ENCODE peak calls at places on chromosome 2, in four cellular contexts. Q, D, E and R are unnamed samples.

GRCh38 chr2:225104971-225105370 is 62.7 kb upstream of the DOCK10 start:
- DNase-seq in Q (no peak), D (no peak), E (no peak), R (no peak)

GRCh38 chr2:47373747-47374146 is 29.2 kb upstream of the MSH2 start:
- DNase-seq in Q (peak), E (no peak), D (no peak), R (no peak)

GRCh38 chr2:19851116-19851515 is 50.7 kb downstream of the TTC32 start:
- DNase-seq in Q (no peak), E (no peak), D (no peak), R (no peak)

GRCh38 chr2:69554981-69555380 is 88.6 kb downstream of the AAK1 start:
- DNase-seq in D (peak), Q (no peak), E (peak), R (no peak)

GRCh38 chr2:181678744-181679543 is 1.4 kb downstream of the NEUROD1 start:
- DNase-seq in Q (no peak), D (no peak), E (no peak), R (no peak)

GRCh38 chr2:13106302-13106701 is 389.6 kb downstream of the TRIB2 start:
- DNase-seq in Q (no peak), E (no peak), D (peak), R (no peak)

GRCh38 chr2:188776634-188777033 is 197.5 kb upstream of the COL3A1 start:
- DNase-seq in D (no peak), Q (no peak), E (no peak), R (no peak)

GRCh38 chr2:231172020-231172419 is 26.4 kb upstream of the ARMC9 start:
- DNase-seq in E (no peak), D (no peak), Q (no peak), R (no peak)

GRCh38 chr2:230687498-230687897 is 25.1 kb upstream of the CAB39 start:
- DNase-seq in Q (no peak), D (no peak), E (no peak), R (no peak)

GRCh38 chr2:147464737-147465437 is 379.9 kb upstream of the ACVR2A start:
- DNase-seq in Q (no peak), E (no peak), D (no peak), R (no peak)

GRCh38 chr2:47048801-47049480 is 106.2 kb downstream of the STPG4 start:
- DNase-seq in D (no peak), Q (no peak), E (no peak), R (no peak)

DNA sequence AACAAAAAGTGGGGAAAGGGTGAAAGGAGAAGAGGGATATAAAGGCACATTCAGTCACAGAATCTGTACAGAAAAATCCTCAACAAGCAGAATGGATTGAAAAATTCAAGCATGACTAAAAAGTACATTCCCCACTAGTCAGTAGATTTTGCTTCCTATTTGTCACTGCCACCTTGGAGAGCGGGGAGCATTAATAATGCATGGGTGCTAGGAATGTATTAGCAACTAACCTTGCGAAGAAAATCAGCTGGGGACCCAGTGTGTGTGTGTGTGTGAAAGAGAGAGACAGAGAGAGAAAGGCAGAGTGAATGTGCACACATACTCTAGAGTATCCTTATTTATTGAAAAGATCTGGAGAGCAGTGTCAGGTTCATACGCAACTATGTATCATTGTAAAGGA is 968.7 kb upstream of the ZEB2 start:
- DNase-seq in E (no peak), Q (no peak), D (no peak), R (no peak)
- TF ChIP-seq SPI1 in E (no peak), Q (no peak), D (no peak), R (no peak)

GRCh38 chr2:60699617-60700016 is 56.5 kb upstream of the PAPOLG start:
- DNase-seq in Q (no peak), D (no peak), E (no peak), R (no peak)
- TF ChIP-seq SPI1 in Q (no peak), D (no peak), E (peak), R (no peak)

DNA sequence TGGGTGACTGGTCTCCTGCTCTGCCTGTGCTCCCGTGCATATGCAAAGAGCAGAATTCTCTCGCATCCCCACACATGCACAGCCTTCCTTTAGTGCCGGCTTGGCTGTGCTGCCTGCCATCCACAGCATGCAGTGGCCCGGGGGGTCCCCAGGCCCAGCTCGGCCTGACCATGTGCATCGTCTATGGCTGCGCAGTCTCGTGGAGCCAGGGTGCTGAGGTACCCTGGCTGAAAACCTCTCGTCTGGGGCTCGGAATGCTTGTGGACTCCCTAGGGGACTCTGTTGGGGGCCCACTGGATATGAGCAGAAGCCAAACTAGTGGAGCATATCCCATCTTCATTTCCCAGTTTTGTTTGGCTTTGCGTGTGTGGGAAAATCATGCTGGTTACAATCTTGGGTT is 70.9 kb upstream of the HS6ST1 start:
- DNase-seq in E (no peak), Q (no peak), D (no peak), R (no peak)
- TF ChIP-seq SPI1 in E (no peak), Q (no peak), D (no peak), R (no peak)

DNA sequence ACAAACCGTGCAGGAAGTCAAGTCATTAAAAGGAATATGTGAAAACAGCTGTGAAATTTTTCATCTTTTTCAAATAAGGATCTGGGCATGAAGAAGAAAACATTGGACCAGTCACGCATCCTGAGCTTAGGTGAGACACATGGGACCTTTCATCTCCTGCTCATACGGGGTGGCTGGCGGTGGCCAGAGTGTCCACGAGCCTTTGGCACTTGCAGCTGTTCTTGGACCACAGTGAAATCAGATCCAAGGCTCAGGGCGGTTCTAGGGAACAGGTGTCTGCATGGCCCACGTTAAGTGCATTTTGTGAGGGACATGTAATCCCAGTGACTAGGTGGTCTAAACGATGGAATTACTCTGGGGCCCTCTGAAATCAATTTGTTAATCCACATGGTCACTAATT is 212.7 kb upstream of the COPS8 start:
- DNase-seq in Q (no peak), D (no peak), E (no peak), R (no peak)
- TF ChIP-seq SPI1 in Q (no peak), D (no peak), E (no peak), R (no peak)

GRCh38 chr2:8547284-8548064 is 134.4 kb upstream of the ID2 start:
- DNase-seq in E (no peak), D (no peak), Q (no peak), R (no peak)
- TF ChIP-seq SPI1 in E (no peak), D (no peak), Q (no peak), R (no peak)

GRCh38 chr2:54000524-54000923 is 29.7 kb upstream of the PSME4 start:
- DNase-seq in D (peak), Q (peak), E (no peak), R (no peak)
- TF ChIP-seq SPI1 in D (no peak), Q (no peak), E (no peak), R (no peak)

GRCh38 chr2:17375262-17375661 is 143.0 kb downstream of the RAD51AP2 start:
- DNase-seq in Q (no peak), D (no peak), E (no peak), R (no peak)
- TF ChIP-seq SPI1 in Q (no peak), D (no peak), E (no peak), R (no peak)